ENCODE peak calls at places on chromosomes 13 and 19, in four cellular contexts. One of them, this sample, is unnamed.

GRCh38 chr13:30034448-30034795 is 184.0 kb upstream of the UBL3 start:
- DNase-seq in fibroblast of mammary gland: peak; percentile 71
- DNase-seq in D721Med: no peak
- DNase-seq in cardiac muscle cell: no peak
- DNase-seq in this sample: no peak

GRCh38 chr13:21590231-21590630 is 13.7 kb downstream of the MICU2 start:
- DNase-seq in fibroblast of mammary gland: no peak
- DNase-seq in D721Med: no peak
- DNase-seq in cardiac muscle cell: no peak
- DNase-seq in this sample: no peak

GRCh38 chr19:38411041-38411712 is 8.3 kb downstream of the FAM98C start:
- DNase-seq in fibroblast of mammary gland: no peak
- DNase-seq in D721Med: no peak
- DNase-seq in cardiac muscle cell: no peak
- DNase-seq in this sample: no peak

GRCh38 chr19:53957448-53958167 is 5.1 kb upstream of the CACNG8 start:
- DNase-seq in fibroblast of mammary gland: no peak
- DNase-seq in D721Med: no peak
- DNase-seq in cardiac muscle cell: no peak
- DNase-seq in this sample: no peak

GRCh38 chr13:97780486-97780885 is 173.0 kb upstream of the IPO5 start:
- DNase-seq in fibroblast of mammary gland: no peak
- DNase-seq in D721Med: no peak
- DNase-seq in cardiac muscle cell: no peak
- DNase-seq in this sample: no peak

GRCh38 chr19:29805026-29805925 is 6.5 kb upstream of the CCNE1 start:
- DNase-seq in fibroblast of mammary gland: peak; percentile 49
- DNase-seq in D721Med: no peak
- DNase-seq in cardiac muscle cell: no peak
- DNase-seq in this sample: no peak

GRCh38 chr19:35513975-35514809 is 743 bp upstream of the DMKN start:
- DNase-seq in fibroblast of mammary gland: peak; percentile 71
- DNase-seq in D721Med: no peak
- DNase-seq in cardiac muscle cell: peak; percentile 31
- DNase-seq in this sample: no peak

GRCh38 chr19:49065905-49066512 is 1.4 kb upstream of the NTF4 start:
- DNase-seq in fibroblast of mammary gland: no peak
- DNase-seq in D721Med: no peak
- DNase-seq in cardiac muscle cell: peak; percentile 54
- DNase-seq in this sample: no peak

GRCh38 chr19:57305056-57305455 is 15.2 kb upstream of the ZNF543 start:
- DNase-seq in fibroblast of mammary gland: no peak
- DNase-seq in D721Med: no peak
- DNase-seq in cardiac muscle cell: no peak
- DNase-seq in this sample: no peak

GRCh38 chr13:28163587-28163986 is 25.2 kb downstream of the PAN3 start:
- DNase-seq in fibroblast of mammary gland: no peak
- DNase-seq in D721Med: no peak
- DNase-seq in cardiac muscle cell: no peak
- DNase-seq in this sample: no peak

GRCh38 chr13:74450976-74451375 is 316.8 kb upstream of the KLF12 start:
- DNase-seq in fibroblast of mammary gland: peak; percentile 33
- DNase-seq in D721Med: no peak
- DNase-seq in cardiac muscle cell: no peak
- DNase-seq in this sample: no peak

GRCh38 chr13:97223711-97224461 is 1.8 kb downstream of the MBNL2 start:
- DNase-seq in fibroblast of mammary gland: peak; percentile 96
- DNase-seq in D721Med: no peak
- DNase-seq in cardiac muscle cell: peak; percentile 55
- DNase-seq in this sample: no peak

GRCh38 chr19:13796301-13797057 is 1.2 kb downstream of the ZSWIM4 start:
- DNase-seq in fibroblast of mammary gland: peak; percentile 97
- DNase-seq in D721Med: no peak
- DNase-seq in cardiac muscle cell: no peak
- DNase-seq in this sample: no peak

GRCh38 chr13:46641274-46642081 is 88.5 kb downstream of the LRCH1 start:
- DNase-seq in fibroblast of mammary gland: no peak
- DNase-seq in D721Med: no peak
- DNase-seq in cardiac muscle cell: no peak
- DNase-seq in this sample: no peak

GRCh38 chr13:94596575-94596971 is 621 bp upstream of the TGDS start:
- DNase-seq in fibroblast of mammary gland: no peak
- DNase-seq in D721Med: no peak
- DNase-seq in cardiac muscle cell: no peak
- DNase-seq in this sample: no peak

GRCh38 chr19:49362048-49362925 is at the start of gene TEAD2:
- DNase-seq in fibroblast of mammary gland: peak; percentile 22
- DNase-seq in D721Med: no peak
- DNase-seq in cardiac muscle cell: peak; percentile 83
- DNase-seq in this sample: peak; percentile 84

GRCh38 chr19:48370955-48371354 is 6.8 kb downstream of the SYNGR4 start:
- DNase-seq in fibroblast of mammary gland: no peak
- DNase-seq in D721Med: no peak
- DNase-seq in cardiac muscle cell: no peak
- DNase-seq in this sample: no peak

GRCh38 chr13:85503797-85504196 is 295.4 kb downstream of the SLITRK6 start:
- DNase-seq in fibroblast of mammary gland: peak; percentile 8
- DNase-seq in D721Med: no peak
- DNase-seq in cardiac muscle cell: no peak
- DNase-seq in this sample: no peak

GRCh38 chr19:34316741-34317241 is 48.2 kb upstream of the GPI start:
- DNase-seq in fibroblast of mammary gland: peak; percentile 67
- DNase-seq in D721Med: no peak
- DNase-seq in cardiac muscle cell: no peak
- DNase-seq in this sample: no peak

GRCh38 chr19:31071157-31071855 is 277.9 kb downstream of the TSHZ3 start:
- DNase-seq in fibroblast of mammary gland: no peak
- DNase-seq in D721Med: no peak
- DNase-seq in cardiac muscle cell: no peak
- DNase-seq in this sample: no peak

GRCh38 chr13:20525601-20526544 is at the start of gene CRYL1:
- DNase-seq in fibroblast of mammary gland: peak; percentile 85
- DNase-seq in D721Med: peak; percentile 44
- DNase-seq in cardiac muscle cell: peak; percentile 82
- DNase-seq in this sample: peak; percentile 59

GRCh38 chr13:50365683-50366391 is 350.6 kb downstream of the KCNRG start:
- DNase-seq in fibroblast of mammary gland: no peak
- DNase-seq in D721Med: no peak
- DNase-seq in cardiac muscle cell: no peak
- DNase-seq in this sample: no peak

DNA sequence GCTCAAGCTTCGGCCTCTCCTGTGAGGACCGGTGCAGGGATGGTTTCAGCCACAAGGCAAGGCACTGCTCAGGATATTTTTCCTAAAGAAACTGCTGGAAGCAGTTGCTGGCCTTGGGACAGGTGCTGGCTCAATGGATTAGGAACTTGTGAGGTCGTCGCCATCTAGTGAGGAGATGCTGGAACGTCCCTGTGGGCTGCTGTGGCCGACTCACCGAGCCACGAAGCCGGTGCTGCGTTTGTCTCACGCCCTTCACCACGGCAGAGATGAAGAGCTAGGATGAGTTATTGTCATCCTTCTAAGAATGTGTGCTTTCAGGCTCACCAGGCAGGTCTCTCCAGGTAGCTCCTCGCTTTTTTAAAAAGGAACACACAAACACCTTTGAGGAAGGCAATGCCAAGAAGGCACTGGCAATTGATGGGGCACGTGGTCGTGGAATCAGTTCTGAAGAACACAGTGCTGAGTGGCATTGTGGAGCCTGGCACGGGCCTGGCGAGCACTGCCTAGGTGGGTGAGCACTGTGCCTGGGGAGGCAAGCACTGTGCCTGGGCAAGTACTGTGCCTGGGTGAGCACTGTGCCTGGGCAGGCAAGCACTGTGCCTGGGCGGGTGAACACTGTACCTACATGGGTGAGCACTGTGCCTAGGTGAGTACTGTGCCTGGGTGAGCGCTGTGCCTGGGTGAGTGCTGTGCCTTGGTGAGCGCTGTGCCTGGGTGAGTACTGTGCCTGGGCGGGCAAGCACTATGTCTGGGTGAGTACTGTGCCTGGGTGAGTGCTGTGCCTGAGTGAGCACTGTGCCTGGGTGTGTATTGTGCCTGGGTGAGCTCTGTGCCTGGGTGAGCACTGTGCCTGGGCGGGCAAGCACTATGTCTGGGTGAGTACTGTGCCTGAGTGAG is 140.4 kb downstream of the TEX29 start:
- DNase-seq in fibroblast of mammary gland: peak; percentile 50
- DNase-seq in D721Med: no peak
- DNase-seq in cardiac muscle cell: peak; percentile 66
- DNase-seq in this sample: peak; percentile 59
- TF ChIP-seq CTCF in fibroblast of mammary gland: peak; percentile 33
- TF ChIP-seq CTCF in D721Med: peak; percentile 13
- TF ChIP-seq CTCF in cardiac muscle cell: peak; percentile 34
- TF ChIP-seq CTCF in this sample: no peak

DNA sequence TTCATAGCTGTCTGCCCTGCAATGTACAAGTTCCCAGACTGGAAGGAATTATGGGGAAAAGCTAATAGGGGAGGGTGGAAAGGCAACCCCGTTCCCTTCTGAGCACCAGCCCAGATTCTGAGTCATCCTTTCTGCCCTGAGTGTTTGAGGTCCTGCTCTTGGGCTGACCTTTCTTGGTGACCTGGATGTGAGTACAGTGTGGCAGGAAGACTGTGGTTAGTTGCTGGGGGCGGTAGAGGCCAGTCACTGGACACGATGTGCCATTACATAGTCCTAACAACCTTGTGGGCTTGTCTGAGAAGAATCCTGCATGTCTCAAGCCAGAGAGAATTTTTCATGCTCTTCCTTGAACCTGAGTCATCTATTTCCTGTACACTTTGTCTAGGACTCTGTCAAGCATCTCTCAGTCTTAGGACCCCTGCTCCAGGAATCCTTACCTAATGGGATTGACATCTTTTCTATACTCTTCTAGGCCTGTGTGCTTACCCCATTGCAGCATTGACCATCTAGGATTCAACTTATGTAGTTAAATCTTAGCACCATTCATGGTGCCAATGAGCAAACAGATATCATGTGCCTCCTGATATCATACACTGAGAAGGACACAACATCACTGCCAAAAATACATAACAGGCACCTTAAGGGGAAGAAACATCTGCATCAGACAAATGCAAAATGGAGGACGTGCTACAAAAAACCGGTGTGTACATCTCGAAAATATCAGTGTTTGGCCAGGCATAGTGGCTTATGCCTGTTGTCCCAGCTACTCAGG is 8.1 kb upstream of the ANGPTL4 start:
- DNase-seq in fibroblast of mammary gland: peak; percentile 100
- DNase-seq in D721Med: no peak
- DNase-seq in cardiac muscle cell: no peak
- DNase-seq in this sample: no peak
- TF ChIP-seq CTCF in fibroblast of mammary gland: no peak
- TF ChIP-seq CTCF in D721Med: no peak
- TF ChIP-seq CTCF in cardiac muscle cell: no peak
- TF ChIP-seq CTCF in this sample: no peak

DNA sequence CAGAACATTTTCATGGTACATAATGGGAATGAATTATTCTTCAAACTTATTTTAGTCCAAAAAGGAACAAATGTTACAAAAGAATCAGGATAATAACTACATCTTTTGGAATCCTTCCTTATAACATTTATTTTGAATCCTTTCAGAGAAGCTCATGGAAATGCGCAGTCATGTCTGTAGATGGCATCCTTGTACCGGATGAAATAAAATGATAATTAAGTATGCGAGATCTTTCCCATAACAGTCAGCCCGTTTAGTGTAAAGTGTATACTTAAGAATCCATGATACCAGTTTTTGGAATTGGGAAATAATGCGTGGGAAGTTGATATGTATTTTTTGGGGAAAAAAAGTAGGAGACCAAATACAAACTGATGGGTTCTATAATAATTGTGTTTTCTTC is 418.8 kb downstream of the GPC5 start:
- DNase-seq in fibroblast of mammary gland: peak; percentile 4
- DNase-seq in D721Med: no peak
- DNase-seq in cardiac muscle cell: no peak
- DNase-seq in this sample: no peak
- TF ChIP-seq CTCF in fibroblast of mammary gland: peak; percentile 17
- TF ChIP-seq CTCF in D721Med: peak; percentile 74
- TF ChIP-seq CTCF in cardiac muscle cell: peak; percentile 52
- TF ChIP-seq CTCF in this sample: no peak

GRCh38 chr13:42048625-42049453 is at the start of gene DGKH:
- DNase-seq in fibroblast of mammary gland: peak; percentile 70
- DNase-seq in D721Med: peak; percentile 62
- DNase-seq in cardiac muscle cell: peak; percentile 83
- DNase-seq in this sample: peak; percentile 73
- TF ChIP-seq CTCF in fibroblast of mammary gland: no peak
- TF ChIP-seq CTCF in D721Med: no peak
- TF ChIP-seq CTCF in cardiac muscle cell: peak; percentile 10
- TF ChIP-seq CTCF in this sample: peak; percentile 16

GRCh38 chr19:18756896-18757295 is 34.2 kb downstream of the COMP start:
- DNase-seq in fibroblast of mammary gland: no peak
- DNase-seq in D721Med: no peak
- DNase-seq in cardiac muscle cell: no peak
- DNase-seq in this sample: no peak
- TF ChIP-seq CTCF in fibroblast of mammary gland: no peak
- TF ChIP-seq CTCF in D721Med: no peak
- TF ChIP-seq CTCF in cardiac muscle cell: no peak
- TF ChIP-seq CTCF in this sample: no peak